ENCODE peak calls at places on chromosomes 11 and 22, in nine cellular contexts. M is T-cell; X is BE2C; N is germinal center; F is KG1; A is mucosa of descending colon; W is SK-N-SH; C is stimulated activated CD8-positive, alpha-beta memory T cell treated with anti-CD3 and anti-CD28 coated beads, Interleukin-2, amount 100 ng/mL, for 48 hours; S is sciatic nerve. K is an unnamed sample.

GRCh38 chr11:96219981-96220623 is 122.9 kb downstream of the MAML2 start:
- DNase-seq in M (no peak), X (no peak), N (no peak), F (no peak), A (no peak), W (no peak), C (no peak), S (no peak), K (peak; percentile 35)

GRCh38 chr22:49381595-49382450 is 445.9 kb downstream of the BRD1 start:
- DNase-seq in M (no peak), X (no peak), N (no peak), F (no peak), A (no peak), W (no peak), C (no peak), S (peak; percentile 46), K (no peak)

GRCh38 chr22:17121235-17122195 is at the start of gene TMEM121B:
- DNase-seq in M (no peak), X (peak; percentile 90), N (peak; percentile 23), F (no peak), A (peak; percentile 42), W (peak; percentile 95), C (no peak), S (peak; percentile 79), K (peak; percentile 39)

GRCh38 chr11:93198221-93198650 is 445 bp upstream of the SLC36A4 start:
- DNase-seq in M (no peak), X (no peak), N (no peak), F (peak; percentile 80), A (no peak), W (no peak), C (no peak), S (no peak), K (no peak)

GRCh38 chr11:16474659-16475058 is 118.3 kb upstream of the SOX6 start:
- DNase-seq in M (no peak), X (no peak), N (no peak), F (no peak), A (no peak), W (no peak), C (no peak), S (no peak), K (no peak)

GRCh38 chr11:12478743-12479142 is 101.4 kb downstream of the PARVA start:
- DNase-seq in M (no peak), X (no peak), N (no peak), F (no peak), A (no peak), W (no peak), C (no peak), S (no peak), K (no peak)

GRCh38 chr11:27807594-27807993 is 107.3 kb upstream of the BDNF start:
- DNase-seq in M (no peak), X (no peak), N (no peak), F (no peak), A (no peak), W (no peak), C (no peak), S (no peak), K (no peak)

GRCh38 chr11:88454881-88455280 is 117.3 kb upstream of the CTSC start:
- DNase-seq in M (no peak), X (no peak), N (no peak), F (no peak), A (no peak), W (no peak), C (no peak), S (no peak), K (no peak)

GRCh38 chr11:74551754-74552145 is 40.6 kb upstream of the POLD3 start:
- DNase-seq in M (no peak), X (no peak), N (no peak), F (no peak), A (no peak), W (no peak), C (no peak), S (no peak), K (no peak)